ENCODE peak calls at places on chromosomes 13 and 19, in four cellular contexts. One of them, this sample, is unnamed.

GRCh38 chr19:18306209-18306902 is 16.5 kb downstream of the LSM4 start:
- DNase-seq in body of pancreas: no peak
- DNase-seq in ovary: no peak
- DNase-seq in heart left ventricle: no peak
- DNase-seq in this sample: no peak

GRCh38 chr19:3374369-3375112 is 8.2 kb downstream of the NFIC start:
- DNase-seq in body of pancreas: peak; percentile 96
- DNase-seq in ovary: peak; percentile 66
- DNase-seq in heart left ventricle: peak; percentile 70
- DNase-seq in this sample: peak; percentile 88

GRCh38 chr13:49367640-49368431 is 76.0 kb downstream of the CAB39L start:
- DNase-seq in body of pancreas: no peak
- DNase-seq in ovary: no peak
- DNase-seq in heart left ventricle: no peak
- DNase-seq in this sample: no peak

GRCh38 chr13:73767747-73768315 is 366.4 kb downstream of the KLF12 start:
- DNase-seq in body of pancreas: no peak
- DNase-seq in ovary: no peak
- DNase-seq in heart left ventricle: no peak
- DNase-seq in this sample: no peak

GRCh38 chr13:79802389-79803140 is 321.6 kb downstream of the NDFIP2 start:
- DNase-seq in body of pancreas: no peak
- DNase-seq in ovary: no peak
- DNase-seq in heart left ventricle: no peak
- DNase-seq in this sample: no peak

GRCh38 chr13:55937180-55937579 is 1203.5 kb upstream of the PRR20A start:
- DNase-seq in body of pancreas: no peak
- DNase-seq in ovary: no peak
- DNase-seq in heart left ventricle: no peak
- DNase-seq in this sample: no peak

GRCh38 chr19:6278740-6279619 is 795 bp downstream of the MLLT1 start:
- DNase-seq in body of pancreas: no peak
- DNase-seq in ovary: peak; percentile 35
- DNase-seq in heart left ventricle: no peak
- DNase-seq in this sample: no peak

GRCh38 chr19:16139752-16140151 is 3.7 kb upstream of the HSH2D start:
- DNase-seq in body of pancreas: no peak
- DNase-seq in ovary: no peak
- DNase-seq in heart left ventricle: no peak
- DNase-seq in this sample: no peak

GRCh38 chr13:110225007-110225406 is 82.0 kb downstream of the COL4A1 start:
- DNase-seq in body of pancreas: no peak
- DNase-seq in ovary: no peak
- DNase-seq in heart left ventricle: no peak
- DNase-seq in this sample: no peak

GRCh38 chr13:74015137-74015536 is 119.1 kb downstream of the KLF12 start:
- DNase-seq in body of pancreas: no peak
- DNase-seq in ovary: no peak
- DNase-seq in heart left ventricle: no peak
- DNase-seq in this sample: no peak

GRCh38 chr13:114140131-114140908 is 7.9 kb upstream of the RASA3 start:
- DNase-seq in body of pancreas: no peak
- DNase-seq in ovary: no peak
- DNase-seq in heart left ventricle: no peak
- DNase-seq in this sample: peak; percentile 58

GRCh38 chr13:27177852-27178251 is 6.2 kb upstream of the USP12 start:
- DNase-seq in body of pancreas: no peak
- DNase-seq in ovary: no peak
- DNase-seq in heart left ventricle: no peak
- DNase-seq in this sample: no peak

GRCh38 chr13:48942131-48942530 is 33.6 kb upstream of the FNDC3A start:
- DNase-seq in body of pancreas: no peak
- DNase-seq in ovary: no peak
- DNase-seq in heart left ventricle: no peak
- DNase-seq in this sample: no peak

GRCh38 chr19:40229484-40229883 is 3.0 kb upstream of the CCNP start:
- DNase-seq in body of pancreas: no peak
- DNase-seq in ovary: no peak
- DNase-seq in heart left ventricle: no peak
- DNase-seq in this sample: no peak

GRCh38 chr19:6424939-6425731 is 524 bp upstream of the KHSRP start:
- DNase-seq in body of pancreas: peak; percentile 100
- DNase-seq in ovary: peak; percentile 100
- DNase-seq in heart left ventricle: peak; percentile 100
- DNase-seq in this sample: peak; percentile 99

GRCh38 chr13:48840366-48840765 is 135.3 kb upstream of the FNDC3A start:
- DNase-seq in body of pancreas: no peak
- DNase-seq in ovary: no peak
- DNase-seq in heart left ventricle: no peak
- DNase-seq in this sample: no peak

GRCh38 chr19:4352701-4353121 is 9.3 kb downstream of the MPND start:
- DNase-seq in body of pancreas: no peak
- DNase-seq in ovary: no peak
- DNase-seq in heart left ventricle: no peak
- DNase-seq in this sample: peak; percentile 80

GRCh38 chr19:51799311-51799997 is 4.5 kb downstream of the FPR3 start:
- DNase-seq in body of pancreas: peak; percentile 88
- DNase-seq in ovary: peak; percentile 93
- DNase-seq in heart left ventricle: peak; percentile 88
- DNase-seq in this sample: peak; percentile 88

GRCh38 chr13:32016119-32016518 is 15.5 kb upstream of the FRY start:
- DNase-seq in body of pancreas: no peak
- DNase-seq in ovary: no peak
- DNase-seq in heart left ventricle: no peak
- DNase-seq in this sample: no peak

GRCh38 chr13:114110091-114110829 is 22.2 kb downstream of the RASA3 start:
- DNase-seq in body of pancreas: peak; percentile 55
- DNase-seq in ovary: no peak
- DNase-seq in heart left ventricle: no peak
- DNase-seq in this sample: peak; percentile 79

GRCh38 chr13:27110056-27110746 is 61.4 kb downstream of the USP12 start:
- DNase-seq in body of pancreas: no peak
- DNase-seq in ovary: no peak
- DNase-seq in heart left ventricle: no peak
- DNase-seq in this sample: no peak

GRCh38 chr13:29901714-29902631 is 51.6 kb upstream of the UBL3 start:
- DNase-seq in body of pancreas: peak; percentile 48
- DNase-seq in ovary: no peak
- DNase-seq in heart left ventricle: peak; percentile 21
- DNase-seq in this sample: peak; percentile 55

GRCh38 chr19:47093254-47093653 is 20.3 kb downstream of the ZC3H4 start:
- DNase-seq in body of pancreas: no peak
- DNase-seq in ovary: no peak
- DNase-seq in heart left ventricle: no peak
- DNase-seq in this sample: no peak

GRCh38 chr19:5695649-5696195 is 5.6 kb downstream of the RPL36 start:
- DNase-seq in body of pancreas: no peak
- DNase-seq in ovary: peak; percentile 9
- DNase-seq in heart left ventricle: no peak
- DNase-seq in this sample: no peak

GRCh38 chr19:39409886-39410619 is 2.4 kb upstream of the PLEKHG2 start:
- DNase-seq in body of pancreas: peak; percentile 78
- DNase-seq in ovary: peak; percentile 84
- DNase-seq in heart left ventricle: peak; percentile 89
- DNase-seq in this sample: peak; percentile 95

GRCh38 chr13:74134777-74135305 is 637 bp upstream of the KLF12 start:
- DNase-seq in body of pancreas: peak; percentile 44
- DNase-seq in ovary: peak; percentile 51
- DNase-seq in heart left ventricle: peak; percentile 66
- DNase-seq in this sample: peak; percentile 88

GRCh38 chr13:30429721-30430694 is 7.7 kb downstream of the UBE2L5 start:
- DNase-seq in body of pancreas: no peak
- DNase-seq in ovary: no peak
- DNase-seq in heart left ventricle: no peak
- DNase-seq in this sample: no peak

GRCh38 chr13:76836311-76836710 is 49.9 kb downstream of the KCTD12 start:
- DNase-seq in body of pancreas: no peak
- DNase-seq in ovary: no peak
- DNase-seq in heart left ventricle: no peak
- DNase-seq in this sample: no peak

GRCh38 chr19:4744451-4745170 is 21.0 kb upstream of the DPP9 start:
- DNase-seq in body of pancreas: peak; percentile 67
- DNase-seq in ovary: peak; percentile 73
- DNase-seq in heart left ventricle: peak; percentile 40
- DNase-seq in this sample: peak; percentile 69

GRCh38 chr13:60146491-60146890 is 17.2 kb downstream of the DIAPH3 start:
- DNase-seq in body of pancreas: no peak
- DNase-seq in ovary: no peak
- DNase-seq in heart left ventricle: no peak
- DNase-seq in this sample: no peak

GRCh38 chr19:14470031-14470876 is 4.9 kb downstream of the PTGER1 start:
- DNase-seq in body of pancreas: no peak
- DNase-seq in ovary: no peak
- DNase-seq in heart left ventricle: no peak
- DNase-seq in this sample: no peak

GRCh38 chr19:14473915-14474578 is 1.1 kb downstream of the PTGER1 start:
- DNase-seq in body of pancreas: no peak
- DNase-seq in ovary: no peak
- DNase-seq in heart left ventricle: no peak
- DNase-seq in this sample: no peak

GRCh38 chr19:14473073-14473790 is 1.9 kb downstream of the PTGER1 start:
- DNase-seq in body of pancreas: no peak
- DNase-seq in ovary: no peak
- DNase-seq in heart left ventricle: no peak
- DNase-seq in this sample: no peak

GRCh38 chr19:14472202-14472961 is 2.8 kb downstream of the PTGER1 start:
- DNase-seq in body of pancreas: peak; percentile 53
- DNase-seq in ovary: peak; percentile 64
- DNase-seq in heart left ventricle: peak; percentile 74
- DNase-seq in this sample: peak; percentile 95

GRCh38 chr19:14471436-14472187 is 3.5 kb downstream of the PTGER1 start:
- DNase-seq in body of pancreas: no peak
- DNase-seq in ovary: no peak
- DNase-seq in heart left ventricle: no peak
- DNase-seq in this sample: no peak
- H3K4me3 ChIP-seq in body of pancreas: no peak overlapping the region
- H3K4me3 ChIP-seq in ovary: no peak overlapping the region
- H3K4me3 ChIP-seq in heart left ventricle: no peak overlapping the region
- H3K4me3 ChIP-seq in this sample: no peak overlapping the region

DNA sequence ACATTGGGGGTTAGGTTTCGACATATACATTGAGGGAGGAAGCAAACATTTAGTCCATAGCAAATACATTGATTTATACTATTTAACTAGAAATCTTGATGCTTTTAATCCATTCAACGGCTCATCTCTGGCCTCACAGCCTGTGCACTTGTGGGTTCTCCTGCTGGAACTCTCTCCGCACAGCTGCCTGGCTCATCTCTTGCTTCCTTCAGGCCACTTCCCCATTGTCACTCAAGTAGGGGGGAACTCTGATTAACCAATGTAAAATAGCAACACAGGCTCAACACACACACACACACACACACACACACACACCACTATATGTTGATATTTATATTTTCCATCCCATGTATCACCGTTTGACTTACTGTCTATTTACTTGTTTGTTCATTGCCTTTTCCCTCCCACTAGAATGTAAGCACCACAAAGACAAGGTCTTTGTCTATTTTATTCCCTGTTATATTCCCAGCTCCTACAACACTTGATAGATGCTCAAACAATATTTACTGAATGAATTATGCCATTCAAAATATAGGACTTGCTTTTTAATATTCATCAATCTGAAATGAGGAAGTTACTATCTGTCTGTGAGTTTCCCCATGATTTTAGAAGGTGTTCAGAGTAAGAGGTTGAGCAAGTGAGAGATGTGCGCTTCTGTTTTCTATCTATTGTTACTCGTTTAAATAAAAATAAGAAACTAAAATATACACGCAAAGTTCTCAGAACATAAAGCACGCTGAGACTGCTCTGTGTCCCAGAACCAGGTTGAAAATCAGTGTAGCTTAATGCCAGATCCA is 29.8 kb upstream of the PABPC3 start:
- DNase-seq in body of pancreas: no peak
- DNase-seq in ovary: no peak
- DNase-seq in heart left ventricle: no peak
- DNase-seq in this sample: no peak
- H3K27ac ChIP-seq in body of pancreas: no peak overlapping the region
- H3K27ac ChIP-seq in ovary: no peak overlapping the region
- H3K27ac ChIP-seq in heart left ventricle: no peak overlapping the region
- H3K27ac ChIP-seq in this sample: no peak overlapping the region

DNA sequence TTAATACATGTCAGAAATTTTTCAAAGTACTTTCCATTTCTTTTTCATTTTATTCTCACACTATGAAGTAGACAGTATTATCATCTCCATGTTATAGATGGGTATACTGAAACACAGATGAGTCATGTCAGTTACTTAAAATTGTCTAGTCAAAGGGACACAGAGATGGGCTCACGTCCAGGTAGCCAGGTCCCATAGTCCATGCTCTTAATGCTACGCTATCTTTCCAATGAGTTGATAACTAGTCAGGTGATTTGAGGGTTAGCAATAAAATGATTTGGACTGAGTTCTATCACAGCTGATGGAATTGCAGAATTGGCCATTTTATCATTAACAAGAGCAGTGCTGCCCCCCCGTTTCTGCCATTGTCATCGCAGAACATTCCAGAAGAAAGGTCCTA is 319.0 kb downstream of the DLEU7 start:
- DNase-seq in body of pancreas: no peak
- DNase-seq in ovary: no peak
- DNase-seq in heart left ventricle: no peak
- DNase-seq in this sample: no peak
- H3K4me1 ChIP-seq in body of pancreas: peaks cover 44% of the 10 kb centered on the region
- H3K4me1 ChIP-seq in ovary: peaks cover 5% of the 10 kb centered on the region
- H3K4me1 ChIP-seq in heart left ventricle: peaks cover 23% of the 10 kb centered on the region
- H3K4me1 ChIP-seq in this sample: peaks cover 2% of the 10 kb centered on the region

GRCh38 chr13:106721599-106721998 is 153.7 kb upstream of the ARGLU1 start:
- DNase-seq in body of pancreas: no peak
- DNase-seq in ovary: no peak
- DNase-seq in heart left ventricle: no peak
- DNase-seq in this sample: no peak
- H3K4me3 ChIP-seq in body of pancreas: no peak overlapping the region
- H3K4me3 ChIP-seq in ovary: no peak overlapping the region
- H3K4me3 ChIP-seq in heart left ventricle: no peak overlapping the region
- H3K4me3 ChIP-seq in this sample: no peak overlapping the region

DNA sequence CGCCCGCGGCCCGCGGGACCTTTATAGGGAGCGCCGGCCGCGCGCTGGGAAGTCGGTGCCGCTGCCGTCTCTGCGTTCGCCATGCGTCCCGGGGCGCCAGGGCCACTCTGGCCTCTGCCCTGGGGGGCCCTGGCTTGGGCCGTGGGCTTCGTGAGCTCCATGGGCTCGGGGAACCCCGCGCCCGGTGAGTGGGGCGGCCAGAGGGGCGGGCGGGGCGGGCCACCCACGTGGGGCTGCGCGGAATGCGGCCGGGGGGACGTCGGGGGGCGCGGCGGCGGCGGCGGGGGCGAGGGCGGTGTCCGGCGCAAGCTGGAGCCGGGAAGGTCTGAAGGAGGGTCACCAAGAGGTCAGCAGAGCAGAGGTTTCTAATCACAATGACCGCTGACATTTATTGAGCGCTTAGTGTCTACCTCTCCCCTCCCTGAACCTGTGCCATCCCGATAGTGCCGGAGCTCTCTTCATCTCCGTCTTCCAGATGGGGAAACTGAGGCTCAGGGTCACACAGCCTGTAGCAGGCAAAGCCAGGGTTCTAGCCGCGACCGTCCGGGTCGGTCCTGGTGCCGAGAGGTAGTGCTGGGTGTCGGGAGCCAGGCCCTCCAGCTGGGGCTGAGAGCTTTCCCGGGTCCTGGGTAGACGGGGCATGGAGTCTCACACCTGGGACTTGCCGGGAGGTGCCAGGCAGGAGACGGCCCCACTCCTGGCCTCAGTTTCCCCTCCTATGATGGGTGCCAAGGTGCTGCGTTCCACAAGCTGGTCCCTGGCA is at the start of gene FSTL3:
- DNase-seq in body of pancreas: no peak
- DNase-seq in ovary: no peak
- DNase-seq in heart left ventricle: no peak
- DNase-seq in this sample: peak; percentile 87
- H3K27ac ChIP-seq in body of pancreas: peak within 1 kb of the TSS; percentile 80
- H3K27ac ChIP-seq in ovary: peak within 1 kb of the TSS; percentile 70
- H3K27ac ChIP-seq in heart left ventricle: peak within 1 kb of the TSS; percentile 94
- H3K27ac ChIP-seq in this sample: peak within 1 kb of the TSS; percentile 84